ENCODE peak calls at places on chromosomes 16 and 17, in nine cellular contexts. L is uterus; Y is effector memory CD4-positive, alpha-beta T cell; J is fibroblast of lung; A is cardiac muscle cell; U is heart right ventricle; N is GM23338; D is mesendoderm; R is right lobe of liver. G is an unnamed sample. For H3K27me3, the result is how much of the 10 kb centered on the place peaks cover.

GRCh38 chr17:27920569-27920968 is 27.4 kb upstream of the LYRM9 start:
- DNase-seq in L (no peak), Y (no peak), J (no peak), A (no peak), U (peak), N (no peak), D (no peak), R (peak), G (no peak)

GRCh38 chr17:31051517-31051916 is 43.3 kb upstream of the NF1 start:
- DNase-seq in L (no peak), Y (no peak), J (peak), A (no peak), U (no peak), N (no peak), D (no peak), R (no peak), G (no peak)

GRCh38 chr17:41118721-41119120 is 548 bp upstream of the KRTAP4-11 start:
- DNase-seq in L (no peak), Y (no peak), J (peak), A (no peak), U (no peak), N (no peak), D (no peak), R (no peak), G (no peak)

GRCh38 chr17:29292071-29292991 is 1.6 kb downstream of the NUFIP2 start:
- DNase-seq in L (peak), Y (peak), J (peak), A (peak), U (peak), N (peak), D (peak), R (peak), G (peak)

GRCh38 chr17:65479282-65479681 is 82.2 kb downstream of the AXIN2 start:
- DNase-seq in L (no peak), Y (no peak), J (no peak), A (no peak), U (no peak), N (no peak), D (no peak), R (no peak), G (no peak)

GRCh38 chr17:75720656-75721462 is at the start of gene ITGB4:
- DNase-seq in L (no peak), Y (peak), J (peak), A (peak), U (peak), N (peak), D (peak), R (no peak), G (peak)

GRCh38 chr16:27429330-27429871 is 27.4 kb downstream of the IL21R start:
- DNase-seq in L (no peak), Y (no peak), J (no peak), A (no peak), U (no peak), N (no peak), D (no peak), R (peak), G (no peak)

GRCh38 chr16:27932542-27933178 is 130.9 kb downstream of the GSG1L start:
- DNase-seq in L (no peak), Y (no peak), J (no peak), A (no peak), U (no peak), N (no peak), D (no peak), R (no peak), G (no peak)

GRCh38 chr16:89899879-89900481 is 18.7 kb upstream of the MC1R start:
- DNase-seq in L (no peak), Y (no peak), J (no peak), A (no peak), U (no peak), N (no peak), D (no peak), R (no peak), G (no peak)

GRCh38 chr17:17748604-17749003 is 67.3 kb downstream of the RAI1 start:
- DNase-seq in L (no peak), Y (no peak), J (no peak), A (no peak), U (no peak), N (no peak), D (no peak), R (no peak), G (no peak)

GRCh38 chr17:17749025-17749772 is 67.9 kb downstream of the RAI1 start:
- DNase-seq in L (no peak), Y (no peak), J (no peak), A (no peak), U (peak), N (peak), D (peak), R (no peak), G (peak)

GRCh38 chr17:17751489-17751995 is 70.3 kb downstream of the RAI1 start:
- DNase-seq in L (no peak), Y (no peak), J (no peak), A (no peak), U (no peak), N (no peak), D (no peak), R (no peak), G (no peak)

GRCh38 chr17:17750881-17751280 is 69.6 kb downstream of the RAI1 start:
- DNase-seq in L (no peak), Y (peak), J (no peak), A (no peak), U (no peak), N (no peak), D (no peak), R (no peak), G (no peak)

DNA sequence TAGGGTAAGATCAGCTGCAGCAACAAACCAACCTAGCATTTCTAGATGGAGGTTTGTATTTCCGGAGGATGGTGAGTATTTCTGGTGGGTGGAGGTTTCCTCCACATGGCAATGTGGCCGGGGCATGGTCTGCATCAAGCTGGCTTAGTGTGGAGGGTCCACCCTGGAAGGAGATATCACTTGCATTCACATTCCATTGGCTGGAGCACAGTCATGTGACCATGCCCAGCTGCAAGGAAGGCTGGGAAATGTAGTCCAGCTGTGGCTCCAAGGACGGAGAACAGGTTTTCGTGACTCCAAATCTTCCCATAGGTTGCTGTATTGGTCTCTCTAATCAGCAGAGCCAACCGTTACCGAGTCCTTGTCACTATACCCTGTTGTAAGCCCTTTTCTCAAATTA is 68.7 kb downstream of the RAI1 start:
- DNase-seq in L (peak), Y (peak), J (peak), A (peak), U (no peak), N (peak), D (peak), R (no peak), G (peak)
- H3K4me3 ChIP-seq in L (no peak), Y (no peak), J (no peak), A (no peak), U (no peak), N (no peak), D (no peak), R (no peak), G (no peak)

GRCh38 chr16:2828876-2829430 is 1.1 kb upstream of the ZG16B start:
- DNase-seq in L (no peak), Y (no peak), J (no peak), A (no peak), U (no peak), N (no peak), D (no peak), R (no peak), G (peak)
- H3K27me3 ChIP-seq in L (under half), Y (under half), J (under half), A (under half), U (under half), N (under half), D (under half), R (under half), G (under half)

GRCh38 chr17:44436336-44436735 is 46.9 kb upstream of the ITGA2B start:
- DNase-seq in L (no peak), Y (no peak), J (no peak), A (no peak), U (no peak), N (no peak), D (peak), R (no peak), G (no peak)
- H3K4me3 ChIP-seq in L (no peak), Y (no peak), J (no peak), A (no peak), U (no peak), N (no peak), D (no peak), R (no peak), G (no peak)

DNA sequence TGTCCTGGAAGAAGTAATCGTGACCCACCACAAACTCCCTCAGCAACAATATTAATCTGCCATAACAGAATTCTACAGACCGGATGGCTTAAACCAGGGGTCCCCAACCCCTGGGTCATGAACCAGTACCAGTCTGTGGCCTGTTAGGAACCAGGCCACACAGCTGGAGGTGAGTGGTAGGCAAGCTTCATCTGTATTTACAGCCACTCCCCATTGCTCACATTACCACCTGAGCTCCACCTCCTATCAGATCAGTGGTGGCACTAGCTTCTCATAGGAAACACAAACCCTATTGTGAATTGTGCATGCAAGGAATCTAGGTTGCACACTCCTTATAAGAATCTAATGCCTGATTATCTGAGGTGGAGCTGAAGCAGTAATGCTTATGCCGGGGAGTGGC is 74.4 kb downstream of the NOG start:
- DNase-seq in L (no peak), Y (no peak), J (no peak), A (no peak), U (no peak), N (no peak), D (no peak), R (no peak), G (no peak)
- H3K27me3 ChIP-seq in L (under half), Y (under half), J (under half), A (under half), U (under half), N (under half), D (under half), R (under half), G (under half)

GRCh38 chr16:74770826-74771526 is 3.6 kb downstream of the FA2H start:
- DNase-seq in L (no peak), Y (no peak), J (no peak), A (no peak), U (no peak), N (no peak), D (no peak), R (no peak), G (no peak)

GRCh38 chr16:74775255-74775654 is 635 bp upstream of the FA2H start:
- DNase-seq in L (no peak), Y (no peak), J (no peak), A (no peak), U (no peak), N (no peak), D (no peak), R (no peak), G (no peak)

GRCh38 chr16:74774223-74775139 is at the start of gene FA2H:
- DNase-seq in L (no peak), Y (peak), J (peak), A (peak), U (peak), N (peak), D (peak), R (peak), G (peak)

GRCh38 chr16:74771656-74772315 is 2.8 kb downstream of the FA2H start:
- DNase-seq in L (no peak), Y (no peak), J (no peak), A (no peak), U (no peak), N (no peak), D (no peak), R (no peak), G (no peak)

GRCh38 chr16:74773431-74774222 is 993 bp downstream of the FA2H start:
- DNase-seq in L (no peak), Y (no peak), J (no peak), A (no peak), U (no peak), N (no peak), D (no peak), R (no peak), G (peak)
- H3K4me3 ChIP-seq in L (peak), Y (no peak), J (no peak), A (peak), U (no peak), N (peak), D (no peak), R (no peak), G (peak)

G was measured in H7.